ENCODE peak calls at places on chromosome 17, in five cellular contexts. One of them, this sample, is unnamed.

GRCh38 chr17:19328441-19329061 is 34.0 kb downstream of the B9D1 start:
- DNase-seq in thoracic aorta: no peak
- DNase-seq in AG04450: no peak
- DNase-seq in naive thymus-derived CD4-positive, alpha-beta T cell: no peak
- DNase-seq in A673: no peak
- DNase-seq in this sample: no peak

GRCh38 chr17:27038676-27039075 is 255.2 kb upstream of the WSB1 start:
- DNase-seq in thoracic aorta: no peak
- DNase-seq in AG04450: no peak
- DNase-seq in naive thymus-derived CD4-positive, alpha-beta T cell: no peak
- DNase-seq in A673: peak; percentile 9
- DNase-seq in this sample: no peak

GRCh38 chr17:17419621-17420020 is 57.2 kb upstream of the MED9 start:
- DNase-seq in thoracic aorta: no peak
- DNase-seq in AG04450: no peak
- DNase-seq in naive thymus-derived CD4-positive, alpha-beta T cell: no peak
- DNase-seq in A673: no peak
- DNase-seq in this sample: no peak

GRCh38 chr17:17420561-17421269 is 56.1 kb upstream of the MED9 start:
- DNase-seq in thoracic aorta: no peak
- DNase-seq in AG04450: no peak
- DNase-seq in naive thymus-derived CD4-positive, alpha-beta T cell: no peak
- DNase-seq in A673: no peak
- DNase-seq in this sample: peak; percentile 95

GRCh38 chr17:57685499-57686132 is 59.5 kb downstream of the CCDC182 start:
- DNase-seq in thoracic aorta: no peak
- DNase-seq in AG04450: no peak
- DNase-seq in naive thymus-derived CD4-positive, alpha-beta T cell: no peak
- DNase-seq in A673: no peak
- DNase-seq in this sample: no peak

GRCh38 chr17:34756670-34757021 is 177.3 kb downstream of the TMEM132E start:
- DNase-seq in thoracic aorta: no peak
- DNase-seq in AG04450: no peak
- DNase-seq in naive thymus-derived CD4-positive, alpha-beta T cell: no peak
- DNase-seq in A673: no peak
- DNase-seq in this sample: no peak

GRCh38 chr17:81428521-81428920 is 33.3 kb downstream of the BAHCC1 start:
- DNase-seq in thoracic aorta: no peak
- DNase-seq in AG04450: no peak
- DNase-seq in naive thymus-derived CD4-positive, alpha-beta T cell: no peak
- DNase-seq in A673: no peak
- DNase-seq in this sample: no peak

GRCh38 chr17:1742371-1743093 is at the start of gene SERPINF2:
- DNase-seq in thoracic aorta: no peak
- DNase-seq in AG04450: no peak
- DNase-seq in naive thymus-derived CD4-positive, alpha-beta T cell: no peak
- DNase-seq in A673: no peak
- DNase-seq in this sample: no peak

GRCh38 chr17:44198721-44199552 is 747 bp downstream of the ATXN7L3 start:
- DNase-seq in thoracic aorta: no peak
- DNase-seq in AG04450: no peak
- DNase-seq in naive thymus-derived CD4-positive, alpha-beta T cell: peak; percentile 49
- DNase-seq in A673: peak; percentile 37
- DNase-seq in this sample: peak; percentile 58

GRCh38 chr17:44438634-44439033 is 49.2 kb upstream of the ITGA2B start:
- DNase-seq in thoracic aorta: no peak
- DNase-seq in AG04450: no peak
- DNase-seq in naive thymus-derived CD4-positive, alpha-beta T cell: no peak
- DNase-seq in A673: no peak
- DNase-seq in this sample: no peak

GRCh38 chr17:73474370-73474988 is 162.7 kb upstream of the CDC42EP4 start:
- DNase-seq in thoracic aorta: peak; percentile 11
- DNase-seq in AG04450: no peak
- DNase-seq in naive thymus-derived CD4-positive, alpha-beta T cell: no peak
- DNase-seq in A673: peak; percentile 45
- DNase-seq in this sample: peak; percentile 69

GRCh38 chr17:17305282-17305801 is 2.2 kb downstream of the NT5M start:
- DNase-seq in thoracic aorta: no peak
- DNase-seq in AG04450: no peak
- DNase-seq in naive thymus-derived CD4-positive, alpha-beta T cell: no peak
- DNase-seq in A673: no peak
- DNase-seq in this sample: no peak

GRCh38 chr17:80544655-80545498 is at the start of gene RPTOR:
- DNase-seq in thoracic aorta: peak; percentile 56
- DNase-seq in AG04450: peak; percentile 56
- DNase-seq in naive thymus-derived CD4-positive, alpha-beta T cell: peak; percentile 71
- DNase-seq in A673: peak; percentile 95
- DNase-seq in this sample: peak; percentile 88

GRCh38 chr17:48487221-48487620 is 43.6 kb downstream of the HOXB1 start:
- DNase-seq in thoracic aorta: no peak
- DNase-seq in AG04450: no peak
- DNase-seq in naive thymus-derived CD4-positive, alpha-beta T cell: no peak
- DNase-seq in A673: no peak
- DNase-seq in this sample: no peak

GRCh38 chr17:56679148-56679766 is 85.8 kb downstream of the NOG start:
- DNase-seq in thoracic aorta: no peak
- DNase-seq in AG04450: no peak
- DNase-seq in naive thymus-derived CD4-positive, alpha-beta T cell: no peak
- DNase-seq in A673: peak; percentile 56
- DNase-seq in this sample: peak; percentile 35
- H3K4me3 ChIP-seq in thoracic aorta: peak overlapping the region; percentile 46
- H3K4me3 ChIP-seq in AG04450: peak overlapping the region; percentile 34
- H3K4me3 ChIP-seq in naive thymus-derived CD4-positive, alpha-beta T cell: peak overlapping the region; percentile 40
- H3K4me3 ChIP-seq in A673: peak overlapping the region; percentile 36
- H3K4me3 ChIP-seq in this sample: peak overlapping the region; percentile 17

GRCh38 chr17:38578229-38578628 is 27.5 kb downstream of the SRCIN1 start:
- DNase-seq in thoracic aorta: no peak
- DNase-seq in AG04450: no peak
- DNase-seq in naive thymus-derived CD4-positive, alpha-beta T cell: no peak
- DNase-seq in A673: no peak
- DNase-seq in this sample: no peak

GRCh38 chr17:38578641-38579480 is 26.9 kb downstream of the SRCIN1 start:
- DNase-seq in thoracic aorta: no peak
- DNase-seq in AG04450: no peak
- DNase-seq in naive thymus-derived CD4-positive, alpha-beta T cell: no peak
- DNase-seq in A673: no peak
- DNase-seq in this sample: no peak

GRCh38 chr17:38575781-38576180 is 30.0 kb downstream of the SRCIN1 start:
- DNase-seq in thoracic aorta: no peak
- DNase-seq in AG04450: no peak
- DNase-seq in naive thymus-derived CD4-positive, alpha-beta T cell: no peak
- DNase-seq in A673: no peak
- DNase-seq in this sample: no peak

GRCh38 chr17:38577244-38577643 is 28.5 kb downstream of the SRCIN1 start:
- DNase-seq in thoracic aorta: no peak
- DNase-seq in AG04450: no peak
- DNase-seq in naive thymus-derived CD4-positive, alpha-beta T cell: no peak
- DNase-seq in A673: no peak
- DNase-seq in this sample: no peak

GRCh38 chr17:38577645-38578173 is 28.0 kb downstream of the SRCIN1 start:
- DNase-seq in thoracic aorta: no peak
- DNase-seq in AG04450: no peak
- DNase-seq in naive thymus-derived CD4-positive, alpha-beta T cell: no peak
- DNase-seq in A673: no peak
- DNase-seq in this sample: no peak
- H3K4me3 ChIP-seq in thoracic aorta: no peak overlapping the region
- H3K4me3 ChIP-seq in AG04450: no peak overlapping the region
- H3K4me3 ChIP-seq in naive thymus-derived CD4-positive, alpha-beta T cell: no peak overlapping the region
- H3K4me3 ChIP-seq in A673: no peak overlapping the region
- H3K4me3 ChIP-seq in this sample: no peak overlapping the region

GRCh38 chr17:50687200-50688066 is 20.3 kb downstream of the ANKRD40 start:
- DNase-seq in thoracic aorta: no peak
- DNase-seq in AG04450: no peak
- DNase-seq in naive thymus-derived CD4-positive, alpha-beta T cell: no peak
- DNase-seq in A673: no peak
- DNase-seq in this sample: no peak
- H3K4me3 ChIP-seq in thoracic aorta: no peak overlapping the region
- H3K4me3 ChIP-seq in AG04450: no peak overlapping the region
- H3K4me3 ChIP-seq in naive thymus-derived CD4-positive, alpha-beta T cell: no peak overlapping the region
- H3K4me3 ChIP-seq in A673: no peak overlapping the region
- H3K4me3 ChIP-seq in this sample: no peak overlapping the region

DNA sequence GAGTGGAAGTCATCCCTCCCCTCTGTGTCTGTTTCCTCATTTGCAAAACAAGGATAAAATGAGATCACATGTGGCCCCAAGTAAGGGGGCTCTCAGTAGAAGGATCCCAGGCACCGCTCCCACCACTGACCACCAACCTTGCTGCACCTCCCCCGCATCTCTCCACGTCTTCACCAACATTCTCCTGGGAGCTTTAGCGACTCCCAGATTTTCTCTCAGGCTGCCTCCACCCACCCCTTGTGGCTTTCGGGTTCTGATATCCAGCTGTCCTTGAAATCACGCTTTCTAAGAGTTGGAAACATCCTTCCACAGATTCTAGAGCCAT is 16.4 kb upstream of the NTN1 start:
- DNase-seq in thoracic aorta: no peak
- DNase-seq in AG04450: no peak
- DNase-seq in naive thymus-derived CD4-positive, alpha-beta T cell: no peak
- DNase-seq in A673: no peak
- DNase-seq in this sample: no peak
- H3K4me3 ChIP-seq in thoracic aorta: no peak overlapping the region
- H3K4me3 ChIP-seq in AG04450: no peak overlapping the region
- H3K4me3 ChIP-seq in naive thymus-derived CD4-positive, alpha-beta T cell: no peak overlapping the region
- H3K4me3 ChIP-seq in A673: no peak overlapping the region
- H3K4me3 ChIP-seq in this sample: no peak overlapping the region

GRCh38 chr17:38746004-38746892 is 1.9 kb downstream of the PCGF2 start:
- DNase-seq in thoracic aorta: no peak
- DNase-seq in AG04450: no peak
- DNase-seq in naive thymus-derived CD4-positive, alpha-beta T cell: no peak
- DNase-seq in A673: no peak
- DNase-seq in this sample: no peak
- H3K4me3 ChIP-seq in thoracic aorta: peak overlapping the region; percentile 92
- H3K4me3 ChIP-seq in AG04450: peak overlapping the region; percentile 85
- H3K4me3 ChIP-seq in naive thymus-derived CD4-positive, alpha-beta T cell: no peak overlapping the region
- H3K4me3 ChIP-seq in A673: peak overlapping the region; percentile 86
- H3K4me3 ChIP-seq in this sample: peak overlapping the region; percentile 81

DNA sequence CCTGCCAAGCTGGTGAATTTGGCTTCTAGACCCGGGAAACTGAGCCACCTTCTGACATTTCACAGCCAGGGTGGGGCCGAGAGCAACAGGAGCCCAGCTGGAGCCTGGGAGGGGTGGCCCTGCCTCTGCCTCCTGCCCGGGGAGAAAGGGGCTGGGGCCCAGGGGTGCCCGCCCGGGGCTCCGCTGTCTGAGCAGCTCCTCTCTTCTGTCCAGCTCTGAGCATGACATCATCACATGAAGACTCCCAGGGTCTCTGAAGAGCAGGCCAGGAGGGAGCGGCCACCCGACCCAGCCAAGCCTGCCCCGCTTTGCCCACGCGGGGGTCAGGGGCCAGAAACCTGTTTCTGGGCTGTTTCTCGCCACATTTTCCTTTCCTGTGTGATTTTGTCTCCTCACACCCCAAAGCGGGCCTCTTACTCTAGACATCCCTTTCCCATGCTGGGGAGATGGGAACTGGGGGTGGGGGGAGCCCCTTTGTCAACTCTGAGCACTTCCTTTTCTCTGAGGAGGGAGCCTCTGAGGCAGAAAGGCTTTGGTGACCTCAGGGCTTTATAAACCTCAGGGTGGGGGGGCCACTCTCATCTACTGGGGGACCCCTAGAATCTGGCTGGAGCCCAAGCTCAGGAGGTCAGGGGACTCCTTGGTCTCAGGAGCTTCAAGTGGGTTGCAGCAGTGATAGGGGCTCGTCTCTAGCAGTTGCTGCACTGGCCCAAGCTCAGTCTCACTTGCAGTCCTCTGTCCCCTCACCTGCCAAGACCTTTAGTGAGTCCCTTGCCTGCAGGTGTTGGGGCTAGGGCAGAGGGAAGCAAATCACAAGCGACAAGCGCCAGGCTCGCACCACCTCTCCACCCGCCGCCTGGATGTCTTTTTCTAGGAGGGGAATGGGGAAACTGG is 7.6 kb downstream of the UBALD2 start:
- DNase-seq in thoracic aorta: no peak
- DNase-seq in AG04450: no peak
- DNase-seq in naive thymus-derived CD4-positive, alpha-beta T cell: no peak
- DNase-seq in A673: no peak
- DNase-seq in this sample: no peak
- H3K4me3 ChIP-seq in thoracic aorta: peak overlapping the region; percentile 60
- H3K4me3 ChIP-seq in AG04450: no peak overlapping the region
- H3K4me3 ChIP-seq in naive thymus-derived CD4-positive, alpha-beta T cell: peak overlapping the region; percentile 68
- H3K4me3 ChIP-seq in A673: no peak overlapping the region
- H3K4me3 ChIP-seq in this sample: no peak overlapping the region

GRCh38 chr17:59753522-59754467 is 46.3 kb downstream of the VMP1 start:
- DNase-seq in thoracic aorta: no peak
- DNase-seq in AG04450: peak; percentile 84
- DNase-seq in naive thymus-derived CD4-positive, alpha-beta T cell: no peak
- DNase-seq in A673: peak; percentile 92
- DNase-seq in this sample: peak; percentile 94

GRCh38 chr17:59752446-59752845 is 45.0 kb downstream of the VMP1 start:
- DNase-seq in thoracic aorta: no peak
- DNase-seq in AG04450: no peak
- DNase-seq in naive thymus-derived CD4-positive, alpha-beta T cell: no peak
- DNase-seq in A673: no peak
- DNase-seq in this sample: no peak

GRCh38 chr17:59756236-59756818 is 48.9 kb downstream of the VMP1 start:
- DNase-seq in thoracic aorta: no peak
- DNase-seq in AG04450: no peak
- DNase-seq in naive thymus-derived CD4-positive, alpha-beta T cell: no peak
- DNase-seq in A673: no peak
- DNase-seq in this sample: peak; percentile 91

GRCh38 chr17:59752922-59753321 is 45.5 kb downstream of the VMP1 start:
- DNase-seq in thoracic aorta: no peak
- DNase-seq in AG04450: no peak
- DNase-seq in naive thymus-derived CD4-positive, alpha-beta T cell: no peak
- DNase-seq in A673: no peak
- DNase-seq in this sample: no peak

GRCh38 chr17:59754547-59754946 is 47.1 kb downstream of the VMP1 start:
- DNase-seq in thoracic aorta: no peak
- DNase-seq in AG04450: peak; percentile 90
- DNase-seq in naive thymus-derived CD4-positive, alpha-beta T cell: no peak
- DNase-seq in A673: peak; percentile 84
- DNase-seq in this sample: peak; percentile 96
- H3K4me3 ChIP-seq in thoracic aorta: peak overlapping the region; percentile 57
- H3K4me3 ChIP-seq in AG04450: no peak overlapping the region
- H3K4me3 ChIP-seq in naive thymus-derived CD4-positive, alpha-beta T cell: no peak overlapping the region
- H3K4me3 ChIP-seq in A673: no peak overlapping the region
- H3K4me3 ChIP-seq in this sample: no peak overlapping the region

This sample was measured in fibroblast of villous mesenchyme.